ENCODE peak calls at places on chromosomes 1 and 21, in six cellular contexts. One of them, this sample, is unnamed.

GRCh38 chr1:228060458-228061190 is 21.9 kb upstream of the ARF1 start:
- DNase-seq in NCI-H1930: no peak
- DNase-seq in cardiac fibroblast: peak; percentile 19
- DNase-seq in heart left ventricle: peak; percentile 14
- DNase-seq in stimulated activated CD8-positive, alpha-beta memory T cell treated with anti-CD3 and anti-CD28 coated beads, Interleukin-7, amount 100 ng/mL, for 4 hours: no peak
- DNase-seq in activated CD8-positive, alpha-beta memory T cell treated with anti-CD3 and anti-CD28 coated beads, Interleukin-2, amount 50 U/mL, for 4 hours: no peak
- DNase-seq in this sample: peak; percentile 87

GRCh38 chr1:58774027-58774426 is 9.8 kb downstream of the JUN start:
- DNase-seq in NCI-H1930: no peak
- DNase-seq in cardiac fibroblast: no peak
- DNase-seq in heart left ventricle: no peak
- DNase-seq in stimulated activated CD8-positive, alpha-beta memory T cell treated with anti-CD3 and anti-CD28 coated beads, Interleukin-7, amount 100 ng/mL, for 4 hours: no peak
- DNase-seq in activated CD8-positive, alpha-beta memory T cell treated with anti-CD3 and anti-CD28 coated beads, Interleukin-2, amount 50 U/mL, for 4 hours: no peak
- DNase-seq in this sample: no peak

GRCh38 chr1:65477414-65478378 is 57.2 kb downstream of the LEPR start:
- DNase-seq in NCI-H1930: no peak
- DNase-seq in cardiac fibroblast: peak; percentile 64
- DNase-seq in heart left ventricle: no peak
- DNase-seq in stimulated activated CD8-positive, alpha-beta memory T cell treated with anti-CD3 and anti-CD28 coated beads, Interleukin-7, amount 100 ng/mL, for 4 hours: no peak
- DNase-seq in activated CD8-positive, alpha-beta memory T cell treated with anti-CD3 and anti-CD28 coated beads, Interleukin-2, amount 50 U/mL, for 4 hours: no peak
- DNase-seq in this sample: no peak

GRCh38 chr1:48292706-48293105 is 70.2 kb downstream of the SLC5A9 start:
- DNase-seq in NCI-H1930: no peak
- DNase-seq in cardiac fibroblast: no peak
- DNase-seq in heart left ventricle: peak; percentile 19
- DNase-seq in stimulated activated CD8-positive, alpha-beta memory T cell treated with anti-CD3 and anti-CD28 coated beads, Interleukin-7, amount 100 ng/mL, for 4 hours: no peak
- DNase-seq in activated CD8-positive, alpha-beta memory T cell treated with anti-CD3 and anti-CD28 coated beads, Interleukin-2, amount 50 U/mL, for 4 hours: no peak
- DNase-seq in this sample: no peak

GRCh38 chr1:219279017-219279770 is 105.5 kb downstream of the LYPLAL1 start:
- DNase-seq in NCI-H1930: no peak
- DNase-seq in cardiac fibroblast: peak; percentile 22
- DNase-seq in heart left ventricle: no peak
- DNase-seq in stimulated activated CD8-positive, alpha-beta memory T cell treated with anti-CD3 and anti-CD28 coated beads, Interleukin-7, amount 100 ng/mL, for 4 hours: no peak
- DNase-seq in activated CD8-positive, alpha-beta memory T cell treated with anti-CD3 and anti-CD28 coated beads, Interleukin-2, amount 50 U/mL, for 4 hours: no peak
- DNase-seq in this sample: no peak

GRCh38 chr1:7386226-7387052 is 384.7 kb upstream of the VAMP3 start:
- DNase-seq in NCI-H1930: no peak
- DNase-seq in cardiac fibroblast: peak; percentile 8
- DNase-seq in heart left ventricle: no peak
- DNase-seq in stimulated activated CD8-positive, alpha-beta memory T cell treated with anti-CD3 and anti-CD28 coated beads, Interleukin-7, amount 100 ng/mL, for 4 hours: no peak
- DNase-seq in activated CD8-positive, alpha-beta memory T cell treated with anti-CD3 and anti-CD28 coated beads, Interleukin-2, amount 50 U/mL, for 4 hours: no peak
- DNase-seq in this sample: peak; percentile 75

GRCh38 chr1:169361281-169361680 is 6.3 kb downstream of the NME7 start:
- DNase-seq in NCI-H1930: no peak
- DNase-seq in cardiac fibroblast: peak; percentile 19
- DNase-seq in heart left ventricle: no peak
- DNase-seq in stimulated activated CD8-positive, alpha-beta memory T cell treated with anti-CD3 and anti-CD28 coated beads, Interleukin-7, amount 100 ng/mL, for 4 hours: no peak
- DNase-seq in activated CD8-positive, alpha-beta memory T cell treated with anti-CD3 and anti-CD28 coated beads, Interleukin-2, amount 50 U/mL, for 4 hours: no peak
- DNase-seq in this sample: no peak

GRCh38 chr1:31111290-31111951 is 45.9 kb upstream of the PUM1 start:
- DNase-seq in NCI-H1930: no peak
- DNase-seq in cardiac fibroblast: peak; percentile 83
- DNase-seq in heart left ventricle: peak; percentile 50
- DNase-seq in stimulated activated CD8-positive, alpha-beta memory T cell treated with anti-CD3 and anti-CD28 coated beads, Interleukin-7, amount 100 ng/mL, for 4 hours: no peak
- DNase-seq in activated CD8-positive, alpha-beta memory T cell treated with anti-CD3 and anti-CD28 coated beads, Interleukin-2, amount 50 U/mL, for 4 hours: no peak
- DNase-seq in this sample: no peak

GRCh38 chr1:3560199-3560955 is 50.9 kb downstream of the MEGF6 start:
- DNase-seq in NCI-H1930: no peak
- DNase-seq in cardiac fibroblast: no peak
- DNase-seq in heart left ventricle: no peak
- DNase-seq in stimulated activated CD8-positive, alpha-beta memory T cell treated with anti-CD3 and anti-CD28 coated beads, Interleukin-7, amount 100 ng/mL, for 4 hours: no peak
- DNase-seq in activated CD8-positive, alpha-beta memory T cell treated with anti-CD3 and anti-CD28 coated beads, Interleukin-2, amount 50 U/mL, for 4 hours: no peak
- DNase-seq in this sample: no peak

GRCh38 chr21:41360072-41360821 is 1.6 kb upstream of the MX2 start:
- DNase-seq in NCI-H1930: no peak
- DNase-seq in cardiac fibroblast: peak; percentile 42
- DNase-seq in heart left ventricle: peak; percentile 60
- DNase-seq in stimulated activated CD8-positive, alpha-beta memory T cell treated with anti-CD3 and anti-CD28 coated beads, Interleukin-7, amount 100 ng/mL, for 4 hours: no peak
- DNase-seq in activated CD8-positive, alpha-beta memory T cell treated with anti-CD3 and anti-CD28 coated beads, Interleukin-2, amount 50 U/mL, for 4 hours: no peak
- DNase-seq in this sample: peak; percentile 83

GRCh38 chr1:172380441-172381244 is 39.8 kb upstream of the C1orf105 start:
- DNase-seq in NCI-H1930: no peak
- DNase-seq in cardiac fibroblast: no peak
- DNase-seq in heart left ventricle: no peak
- DNase-seq in stimulated activated CD8-positive, alpha-beta memory T cell treated with anti-CD3 and anti-CD28 coated beads, Interleukin-7, amount 100 ng/mL, for 4 hours: no peak
- DNase-seq in activated CD8-positive, alpha-beta memory T cell treated with anti-CD3 and anti-CD28 coated beads, Interleukin-2, amount 50 U/mL, for 4 hours: no peak
- DNase-seq in this sample: no peak

GRCh38 chr1:183195146-183195571 is 9.1 kb downstream of the LAMC2 start:
- DNase-seq in NCI-H1930: no peak
- DNase-seq in cardiac fibroblast: peak; percentile 56
- DNase-seq in heart left ventricle: no peak
- DNase-seq in stimulated activated CD8-positive, alpha-beta memory T cell treated with anti-CD3 and anti-CD28 coated beads, Interleukin-7, amount 100 ng/mL, for 4 hours: no peak
- DNase-seq in activated CD8-positive, alpha-beta memory T cell treated with anti-CD3 and anti-CD28 coated beads, Interleukin-2, amount 50 U/mL, for 4 hours: no peak
- DNase-seq in this sample: no peak

GRCh38 chr1:197307551-197307950 is 39.5 kb downstream of the CRB1 start:
- DNase-seq in NCI-H1930: no peak
- DNase-seq in cardiac fibroblast: no peak
- DNase-seq in heart left ventricle: no peak
- DNase-seq in stimulated activated CD8-positive, alpha-beta memory T cell treated with anti-CD3 and anti-CD28 coated beads, Interleukin-7, amount 100 ng/mL, for 4 hours: no peak
- DNase-seq in activated CD8-positive, alpha-beta memory T cell treated with anti-CD3 and anti-CD28 coated beads, Interleukin-2, amount 50 U/mL, for 4 hours: no peak
- DNase-seq in this sample: no peak

GRCh38 chr1:240888039-240888786 is 276.3 kb upstream of the GREM2 start:
- DNase-seq in NCI-H1930: peak; percentile 54
- DNase-seq in cardiac fibroblast: peak; percentile 23
- DNase-seq in heart left ventricle: no peak
- DNase-seq in stimulated activated CD8-positive, alpha-beta memory T cell treated with anti-CD3 and anti-CD28 coated beads, Interleukin-7, amount 100 ng/mL, for 4 hours: no peak
- DNase-seq in activated CD8-positive, alpha-beta memory T cell treated with anti-CD3 and anti-CD28 coated beads, Interleukin-2, amount 50 U/mL, for 4 hours: no peak
- DNase-seq in this sample: no peak

GRCh38 chr1:232127190-232127589 is 500.6 kb downstream of the DISC1 start:
- DNase-seq in NCI-H1930: no peak
- DNase-seq in cardiac fibroblast: peak; percentile 90
- DNase-seq in heart left ventricle: no peak
- DNase-seq in stimulated activated CD8-positive, alpha-beta memory T cell treated with anti-CD3 and anti-CD28 coated beads, Interleukin-7, amount 100 ng/mL, for 4 hours: no peak
- DNase-seq in activated CD8-positive, alpha-beta memory T cell treated with anti-CD3 and anti-CD28 coated beads, Interleukin-2, amount 50 U/mL, for 4 hours: no peak
- DNase-seq in this sample: no peak

GRCh38 chr21:29403922-29404538 is 105.3 kb downstream of the BACH1 start:
- DNase-seq in NCI-H1930: no peak
- DNase-seq in cardiac fibroblast: peak; percentile 15
- DNase-seq in heart left ventricle: peak; percentile 22
- DNase-seq in stimulated activated CD8-positive, alpha-beta memory T cell treated with anti-CD3 and anti-CD28 coated beads, Interleukin-7, amount 100 ng/mL, for 4 hours: no peak
- DNase-seq in activated CD8-positive, alpha-beta memory T cell treated with anti-CD3 and anti-CD28 coated beads, Interleukin-2, amount 50 U/mL, for 4 hours: no peak
- DNase-seq in this sample: no peak